ENCODE peak calls at places on chromosomes 5 and 9, in four cellular contexts. X is heart right ventricle; T is CD8-positive, alpha-beta T cell; P is endodermal cell. B is an unnamed sample.

GRCh38 chr5:55600536-55601208 is 65.9 kb upstream of the PLPP1 start:
- DNase-seq in P (no peak), X (no peak), T (no peak), B (no peak)

GRCh38 chr5:128538249-128539037 is 398 bp upstream of the FBN2 start:
- DNase-seq in X (peak; percentile 81), P (peak; percentile 97), T (no peak), B (no peak)

GRCh38 chr9:135980926-135981630 is 19.9 kb upstream of the UBAC1 start:
- DNase-seq in X (peak; percentile 51), T (no peak), P (no peak), B (no peak)

GRCh38 chr5:84779206-84779605 is 394.5 kb upstream of the EDIL3 start:
- DNase-seq in P (no peak), T (no peak), X (no peak), B (no peak)

GRCh38 chr9:8183618-8184017 is 384.0 kb upstream of the DMAC1 start:
- DNase-seq in X (no peak), P (no peak), T (no peak), B (no peak)

GRCh38 chr9:133944746-133945135 is 47.4 kb downstream of the VAV2 start:
- DNase-seq in P (no peak), T (no peak), X (no peak), B (no peak)

GRCh38 chr9:127767909-127768331 is 10.5 kb downstream of the SH2D3C start:
- DNase-seq in T (no peak), P (peak; percentile 71), X (peak; percentile 53), B (no peak)

GRCh38 chr5:113052041-113052795 is 75.6 kb downstream of the DCP2 start:
- DNase-seq in X (no peak), T (no peak), P (no peak), B (no peak)

GRCh38 chr9:134491856-134492255 is 149.7 kb upstream of the COL5A1 start:
- DNase-seq in T (no peak), P (no peak), X (no peak), B (peak; percentile 71)

GRCh38 chr5:149544199-149544472 is 7.1 kb downstream of the CSNK1A1 start:
- DNase-seq in T (no peak), P (no peak), X (no peak), B (no peak)

DNA sequence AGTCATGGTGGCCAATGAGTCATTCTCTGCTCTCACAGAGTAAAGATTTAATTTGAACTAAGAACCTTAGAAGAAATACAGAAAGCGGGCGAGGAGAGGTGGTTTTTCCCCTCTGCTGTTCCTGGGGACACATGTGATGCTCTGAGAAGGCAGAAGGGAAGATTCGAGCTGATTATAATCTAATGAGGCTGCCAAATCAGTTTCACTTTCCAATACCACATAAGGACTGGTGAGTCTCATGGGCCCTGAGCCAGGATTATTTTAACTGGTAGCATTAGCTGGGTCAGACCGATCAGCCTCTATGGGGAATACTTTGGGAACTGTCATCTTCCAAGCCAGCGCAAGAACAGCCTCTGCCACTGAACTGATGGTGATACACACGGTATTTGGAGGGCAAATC is 116.5 kb downstream of the SLC1A3 start:
- DNase-seq in X (no peak), P (no peak), T (no peak), B (no peak)
- H3K27ac ChIP-seq in X (no peak overlapping the region), P (no peak overlapping the region), T (no peak overlapping the region), B (no peak overlapping the region)

DNA sequence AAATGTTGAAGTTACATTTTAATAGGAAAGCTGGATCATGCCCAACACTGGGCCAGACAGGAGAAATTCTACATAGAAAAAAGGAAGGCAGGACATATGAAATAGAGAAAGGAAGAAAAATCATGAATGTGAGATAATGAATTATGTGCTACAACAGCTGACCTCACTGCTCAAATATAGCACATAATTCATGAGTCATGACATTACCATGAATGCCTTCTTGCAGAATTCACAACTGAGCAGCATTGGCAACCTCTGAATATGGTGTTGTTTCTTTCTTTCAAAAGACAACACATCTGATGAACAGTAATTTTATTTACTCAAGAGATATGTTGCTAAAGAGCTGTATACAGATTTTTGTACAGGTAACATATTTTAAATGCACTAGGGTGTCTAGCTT is 34.4 kb downstream of the APBA1 start:
- DNase-seq in T (no peak), X (no peak), P (no peak), B (no peak)
- H3K27ac ChIP-seq in T (no peak overlapping the region), X (no peak overlapping the region), P (no peak overlapping the region), B (no peak overlapping the region)

GRCh38 chr5:139293199-139293503 is 389 bp upstream of the MATR3 start:
- DNase-seq in P (no peak), T (no peak), X (no peak), B (no peak)
- H3K27ac ChIP-seq in P (no peak overlapping the region), T (peak overlapping the region; percentile 98), X (peak overlapping the region; percentile 100), B (peak overlapping the region; percentile 100)

GRCh38 chr9:125884196-125884595 is 137.0 kb downstream of the PBX3 start:
- DNase-seq in P (no peak), T (no peak), X (no peak), B (no peak)
- H3K27ac ChIP-seq in P (no peak overlapping the region), T (no peak overlapping the region), X (no peak overlapping the region), B (no peak overlapping the region)